ENCODE peak calls at places on chromosomes 6 and 20, in seven cellular contexts. S is heart left ventricle, E is stomach, R is suprapubic skin, Y is uterus, X is psoas muscle, M is tibial nerve. O is an unnamed sample.

GRCh38 chr6:16903470-16903869 is 142.2 kb upstream of the ATXN1 start:
- DNase-seq in X (no peak), S (no peak), Y (no peak), R (no peak), M (peak; percentile 6), E (no peak), O (no peak)

GRCh38 chr6:7404546-7404945 is 14.9 kb downstream of the RIOK1 start:
- DNase-seq in S (no peak), R (no peak), X (no peak), Y (no peak), E (no peak), M (no peak), O (no peak)

GRCh38 chr20:62743777-62744317 is 35.2 kb downstream of the NTSR1 start:
- DNase-seq in E (no peak), S (no peak), M (no peak), R (no peak), X (no peak), Y (no peak), O (peak; percentile 5)

GRCh38 chr20:36061754-36062153 is 92.8 kb upstream of the EPB41L1 start:
- DNase-seq in M (no peak), R (no peak), Y (no peak), E (no peak), X (peak; percentile 32), S (peak; percentile 45), O (peak; percentile 45)

GRCh38 chr20:58073945-58074920 is 154.2 kb downstream of the ANKRD60 start:
- DNase-seq in E (no peak), M (peak; percentile 30), X (peak; percentile 50), R (no peak), Y (no peak), S (no peak), O (no peak)

GRCh38 chr6:61894536-61894935 is 391.5 kb downstream of the KHDRBS2 start:
- DNase-seq in M (no peak), Y (no peak), S (no peak), X (no peak), E (no peak), R (no peak), O (no peak)

GRCh38 chr6:145534986-145535385 is 200.3 kb downstream of the EPM2A start:
- DNase-seq in M (no peak), X (no peak), S (no peak), R (no peak), E (no peak), Y (no peak), O (no peak)

GRCh38 chr6:12152023-12152960 is 137.9 kb upstream of the EDN1 start:
- DNase-seq in X (no peak), R (no peak), M (no peak), Y (no peak), E (no peak), S (no peak), O (no peak)

GRCh38 chr20:48760403-48760889 is 67.4 kb downstream of the PREX1 start:
- DNase-seq in X (no peak), Y (no peak), S (no peak), E (peak; percentile 34), M (no peak), R (no peak), O (no peak)

GRCh38 chr6:17932362-17932852 is 55.0 kb downstream of the KIF13A start:
- DNase-seq in E (no peak), Y (peak; percentile 42), M (no peak), S (peak; percentile 84), X (peak; percentile 41), R (peak; percentile 71), O (peak; percentile 57)

GRCh38 chr20:33130553-33130952 is 37.4 kb upstream of the BPIFA2 start:
- DNase-seq in Y (no peak), E (peak; percentile 66), S (no peak), M (no peak), X (no peak), R (no peak), O (no peak)

GRCh38 chr6:17813561-17813960 is 106.8 kb upstream of the NUP153 start:
- DNase-seq in Y (no peak), R (no peak), S (no peak), M (no peak), X (no peak), E (no peak), O (no peak)

GRCh38 chr6:90691823-90692222 is 105.0 kb upstream of the MAP3K7 start:
- DNase-seq in M (no peak), E (no peak), R (no peak), X (no peak), S (no peak), Y (no peak), O (no peak)

GRCh38 chr6:143337201-143337949 is 113.1 kb downstream of the ADAT2 start:
- DNase-seq in R (no peak), Y (no peak), E (peak; percentile 30), M (no peak), X (peak; percentile 25), S (peak; percentile 52), O (peak; percentile 22)

GRCh38 chr6:132060591-132060990 is 109.4 kb upstream of the CCN2 start:
- DNase-seq in M (no peak), E (no peak), X (no peak), Y (no peak), S (no peak), R (no peak), O (no peak)

GRCh38 chr6:41505084-41506049 is 40.8 kb upstream of the FOXP4 start:
- DNase-seq in M (peak; percentile 69), S (peak; percentile 82), R (peak; percentile 81), X (peak; percentile 78), E (peak; percentile 75), Y (peak; percentile 93), O (peak; percentile 83)

GRCh38 chr6:30985490-30985889 is 2.0 kb downstream of the MUC21 start:
- DNase-seq in E (no peak), X (no peak), S (no peak), Y (no peak), M (no peak), R (no peak), O (no peak)

GRCh38 chr6:112117554-112117953 is 30.2 kb downstream of the FAM229B start:
- DNase-seq in E (no peak), X (no peak), M (no peak), R (no peak), Y (no peak), S (no peak), O (no peak)

GRCh38 chr6:140636698-140637402 is 1262.4 kb upstream of the CITED2 start:
- DNase-seq in M (no peak), Y (no peak), S (no peak), E (no peak), R (no peak), X (no peak), O (no peak)

DNA sequence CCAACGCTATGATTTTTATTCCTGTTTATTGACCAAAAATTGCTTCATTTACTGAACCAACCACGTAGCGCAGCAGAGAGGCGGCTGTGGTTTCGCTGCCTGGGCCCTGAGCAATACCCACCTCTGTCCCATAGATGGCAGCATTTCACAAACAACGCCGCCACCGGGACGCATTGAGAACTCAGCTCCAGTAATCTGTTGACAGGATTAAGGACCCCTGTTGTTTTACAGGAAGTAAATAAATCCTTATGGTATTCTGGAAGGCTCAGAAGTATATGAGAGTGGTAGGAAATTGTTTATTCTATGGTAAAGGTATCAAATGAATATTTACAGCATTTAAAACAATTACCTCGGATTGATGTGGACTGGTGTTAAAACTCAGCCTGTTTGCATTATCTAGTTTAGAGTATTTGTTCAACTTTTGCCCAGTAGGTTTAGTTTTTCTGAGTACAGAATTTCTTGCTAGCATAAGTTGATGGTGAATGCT is 547.9 kb upstream of the SLC35B3 start:
- DNase-seq in S (peak; percentile 51), Y (no peak), X (peak; percentile 34), E (peak; percentile 66), R (peak; percentile 78), M (peak; percentile 65), O (peak; percentile 37)
- H3K4me3 ChIP-seq in S (no peak overlapping the region), Y (no peak overlapping the region), X (no peak overlapping the region), E (no peak overlapping the region), R (no peak overlapping the region), M (no peak overlapping the region), O (no peak overlapping the region)

GRCh38 chr6:1137849-1138248 is 174.0 kb upstream of the FOXQ1 start:
- DNase-seq in S (no peak), R (no peak), Y (no peak), M (no peak), X (no peak), E (no peak), O (no peak)

GRCh38 chr6:1135726-1136414 is 176.0 kb upstream of the FOXQ1 start:
- DNase-seq in S (no peak), X (no peak), E (no peak), Y (no peak), R (no peak), M (no peak), O (no peak)

GRCh38 chr6:1139155-1139890 is 172.6 kb upstream of the FOXQ1 start:
- DNase-seq in E (no peak), R (no peak), Y (no peak), X (no peak), S (no peak), M (no peak), O (no peak)

GRCh38 chr6:1136856-1137255 is 175.0 kb upstream of the FOXQ1 start:
- DNase-seq in M (no peak), E (no peak), S (no peak), X (no peak), R (no peak), Y (no peak), O (no peak)

GRCh38 chr6:1136415-1136774 is 175.5 kb upstream of the FOXQ1 start:
- DNase-seq in E (no peak), S (no peak), Y (no peak), X (no peak), M (peak; percentile 14), R (peak; percentile 74), O (no peak)
- H3K4me3 ChIP-seq in E (no peak overlapping the region), S (no peak overlapping the region), Y (no peak overlapping the region), X (no peak overlapping the region), M (no peak overlapping the region), R (peak overlapping the region; percentile 2), O (no peak overlapping the region)

GRCh38 chr6:113805836-113806500 is 51.2 kb upstream of the MARCKS start:
- DNase-seq in M (no peak), R (no peak), X (no peak), Y (no peak), S (peak; percentile 27), E (no peak), O (no peak)
- H3K4me3 ChIP-seq in M (no peak overlapping the region), R (no peak overlapping the region), X (no peak overlapping the region), Y (no peak overlapping the region), S (no peak overlapping the region), E (no peak overlapping the region), O (no peak overlapping the region)

GRCh38 chr6:78911218-78911617 is 43.9 kb downstream of the IRAK1BP1 start:
- DNase-seq in M (no peak), X (no peak), S (no peak), E (no peak), R (no peak), Y (no peak), O (no peak)
- H3K4me3 ChIP-seq in M (no peak overlapping the region), X (peak overlapping the region; percentile 53), S (peak overlapping the region; percentile 58), E (peak overlapping the region; percentile 43), R (peak overlapping the region; percentile 56), Y (peak overlapping the region; percentile 53), O (peak overlapping the region; percentile 66)

DNA sequence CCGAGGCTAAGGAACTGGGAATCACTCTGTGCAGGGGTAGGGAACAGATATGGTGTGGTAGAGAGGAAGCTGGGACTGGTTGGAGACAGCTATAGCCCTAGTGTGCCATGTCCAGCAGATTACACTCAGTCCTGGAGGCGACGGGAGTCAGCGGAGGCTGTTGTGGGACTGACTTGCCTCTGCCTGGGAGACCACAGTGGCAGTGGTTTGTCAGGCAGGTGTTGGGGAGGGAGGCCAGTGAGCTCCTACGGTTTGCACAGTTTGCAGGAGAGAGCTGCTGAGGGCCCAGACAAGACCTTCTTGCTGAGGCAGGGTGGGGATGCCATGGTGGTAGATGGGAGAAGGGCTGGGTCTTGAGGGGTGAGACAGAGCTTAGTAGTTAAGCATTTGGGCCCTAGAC is 4.9 kb downstream of the PLCG1 start:
- DNase-seq in M (no peak), S (no peak), Y (no peak), X (no peak), E (no peak), R (no peak), O (no peak)
- H3K4me3 ChIP-seq in M (no peak overlapping the region), S (no peak overlapping the region), Y (no peak overlapping the region), X (no peak overlapping the region), E (no peak overlapping the region), R (no peak overlapping the region), O (no peak overlapping the region)

GRCh38 chr6:24919404-24919892 is 16.3 kb downstream of the RIPOR2 start:
- DNase-seq in Y (no peak), M (no peak), E (no peak), R (no peak), S (no peak), X (no peak), O (no peak)
- H3K4me3 ChIP-seq in Y (no peak overlapping the region), M (no peak overlapping the region), E (no peak overlapping the region), R (no peak overlapping the region), S (no peak overlapping the region), X (peak overlapping the region; percentile 9), O (no peak overlapping the region)

O was measured in left ventricle myocardium inferior.